ENCODE peak calls at places on chromosomes 7 and 10, in seven cellular contexts. P, S, F, T, Q, N and J are unnamed samples.
A peak's percentile ranks its signal among the peaks of the same experiment; 100 is the strongest.

GRCh38 chr7:35874881-35875280 is 74.0 kb downstream of the SEPTIN7 start:
- DNase-seq in F (no peak), P (no peak), S (no peak), Q (no peak), T (no peak), N (peak; percentile 37), J (no peak)

GRCh38 chr7:109246330-109247077 is 676.8 kb downstream of the DNAJB9 start:
- DNase-seq in Q (no peak), P (no peak), N (peak; percentile 65), S (no peak), F (peak; percentile 59), T (no peak), J (no peak)

GRCh38 chr10:73911553-73912004 is 647 bp downstream of the PLAU start:
- DNase-seq in S (no peak), T (peak; percentile 29), F (no peak), N (no peak), Q (peak; percentile 18), P (no peak), J (no peak)

GRCh38 chr10:526651-527312 is 162.7 kb downstream of the DIP2C start:
- DNase-seq in T (no peak), N (no peak), F (no peak), S (no peak), P (peak; percentile 37), Q (no peak), J (no peak)

GRCh38 chr10:988667-989545 is 672 bp downstream of the GTPBP4 start:
- DNase-seq in Q (peak; percentile 11), N (peak; percentile 42), F (no peak), T (peak; percentile 37), P (no peak), S (no peak), J (no peak)

GRCh38 chr10:110535958-110536891 is 31.3 kb upstream of the SMC3 start:
- DNase-seq in T (peak; percentile 48), N (peak; percentile 86), P (peak; percentile 88), F (peak; percentile 54), Q (no peak), S (no peak), J (peak; percentile 70)

GRCh38 chr7:139682136-139683013 is 95.4 kb downstream of the HIPK2 start:
- DNase-seq in P (peak; percentile 77), F (no peak), S (no peak), T (no peak), Q (no peak), N (peak; percentile 94), J (no peak)

GRCh38 chr7:27198138-27198841 is 1.6 kb downstream of the HOXA13 start:
- DNase-seq in F (no peak), T (no peak), P (no peak), Q (no peak), S (no peak), N (peak; percentile 37), J (no peak)